ENCODE peak calls at places on chromosome 10, in eight cellular contexts. One of them, this sample, is unnamed.

GRCh38 chr10:30359373-30360206 is 10.5 kb upstream of the MTPAP start:
- DNase-seq in fibroblast of gingiva: peak; percentile 19
- DNase-seq in activated effector memory CD4-positive, alpha-beta T cell treated with anti-CD3 and anti-CD28 coated beads, Interleukin-2, amount 50 U/mL, for 16 hours: peak; percentile 88
- DNase-seq in stimulated activated CD8-positive, alpha-beta memory T cell treated with anti-CD3 and anti-CD28 coated beads, Interleukin-4, amount 100 ng/mL, for 24 hours: peak; percentile 37
- DNase-seq in endothelial cell: peak; percentile 83
- DNase-seq in T follicular helper cell: peak; percentile 33
- DNase-seq in stimulated activated CD4-positive, alpha-beta T cell treated with anti-CD3 and anti-CD28 coated beads, TNF-alpha, amount 100 ng/mL, for 48 hours: peak; percentile 32
- DNase-seq in body of pancreas: peak; percentile 88
- DNase-seq in this sample: no peak

GRCh38 chr10:48390933-48391845 is 84.7 kb downstream of the MAPK8 start:
- DNase-seq in fibroblast of gingiva: no peak
- DNase-seq in activated effector memory CD4-positive, alpha-beta T cell treated with anti-CD3 and anti-CD28 coated beads, Interleukin-2, amount 50 U/mL, for 16 hours: no peak
- DNase-seq in stimulated activated CD8-positive, alpha-beta memory T cell treated with anti-CD3 and anti-CD28 coated beads, Interleukin-4, amount 100 ng/mL, for 24 hours: no peak
- DNase-seq in endothelial cell: no peak
- DNase-seq in T follicular helper cell: no peak
- DNase-seq in stimulated activated CD4-positive, alpha-beta T cell treated with anti-CD3 and anti-CD28 coated beads, TNF-alpha, amount 100 ng/mL, for 48 hours: no peak
- DNase-seq in body of pancreas: no peak
- DNase-seq in this sample: no peak

GRCh38 chr10:23051278-23051677 is 44.1 kb upstream of the MSRB2 start:
- DNase-seq in fibroblast of gingiva: no peak
- DNase-seq in activated effector memory CD4-positive, alpha-beta T cell treated with anti-CD3 and anti-CD28 coated beads, Interleukin-2, amount 50 U/mL, for 16 hours: no peak
- DNase-seq in stimulated activated CD8-positive, alpha-beta memory T cell treated with anti-CD3 and anti-CD28 coated beads, Interleukin-4, amount 100 ng/mL, for 24 hours: no peak
- DNase-seq in endothelial cell: no peak
- DNase-seq in T follicular helper cell: no peak
- DNase-seq in stimulated activated CD4-positive, alpha-beta T cell treated with anti-CD3 and anti-CD28 coated beads, TNF-alpha, amount 100 ng/mL, for 48 hours: no peak
- DNase-seq in body of pancreas: no peak
- DNase-seq in this sample: no peak

GRCh38 chr10:2246747-2247146 is 509.4 kb upstream of the ADARB2 start:
- DNase-seq in fibroblast of gingiva: no peak
- DNase-seq in activated effector memory CD4-positive, alpha-beta T cell treated with anti-CD3 and anti-CD28 coated beads, Interleukin-2, amount 50 U/mL, for 16 hours: no peak
- DNase-seq in stimulated activated CD8-positive, alpha-beta memory T cell treated with anti-CD3 and anti-CD28 coated beads, Interleukin-4, amount 100 ng/mL, for 24 hours: no peak
- DNase-seq in endothelial cell: no peak
- DNase-seq in T follicular helper cell: no peak
- DNase-seq in stimulated activated CD4-positive, alpha-beta T cell treated with anti-CD3 and anti-CD28 coated beads, TNF-alpha, amount 100 ng/mL, for 48 hours: no peak
- DNase-seq in body of pancreas: no peak
- DNase-seq in this sample: no peak

GRCh38 chr10:51215956-51216834 is 141.9 kb downstream of the PRKG1 start:
- DNase-seq in fibroblast of gingiva: no peak
- DNase-seq in activated effector memory CD4-positive, alpha-beta T cell treated with anti-CD3 and anti-CD28 coated beads, Interleukin-2, amount 50 U/mL, for 16 hours: no peak
- DNase-seq in stimulated activated CD8-positive, alpha-beta memory T cell treated with anti-CD3 and anti-CD28 coated beads, Interleukin-4, amount 100 ng/mL, for 24 hours: no peak
- DNase-seq in endothelial cell: no peak
- DNase-seq in T follicular helper cell: no peak
- DNase-seq in stimulated activated CD4-positive, alpha-beta T cell treated with anti-CD3 and anti-CD28 coated beads, TNF-alpha, amount 100 ng/mL, for 48 hours: no peak
- DNase-seq in body of pancreas: no peak
- DNase-seq in this sample: no peak

GRCh38 chr10:110704906-110705476 is 60.9 kb downstream of the RBM20 start:
- DNase-seq in fibroblast of gingiva: no peak
- DNase-seq in activated effector memory CD4-positive, alpha-beta T cell treated with anti-CD3 and anti-CD28 coated beads, Interleukin-2, amount 50 U/mL, for 16 hours: no peak
- DNase-seq in stimulated activated CD8-positive, alpha-beta memory T cell treated with anti-CD3 and anti-CD28 coated beads, Interleukin-4, amount 100 ng/mL, for 24 hours: no peak
- DNase-seq in endothelial cell: no peak
- DNase-seq in T follicular helper cell: no peak
- DNase-seq in stimulated activated CD4-positive, alpha-beta T cell treated with anti-CD3 and anti-CD28 coated beads, TNF-alpha, amount 100 ng/mL, for 48 hours: no peak
- DNase-seq in body of pancreas: no peak
- DNase-seq in this sample: peak; percentile 19

GRCh38 chr10:32239770-32240169 is 107.2 kb downstream of the EPC1 start:
- DNase-seq in fibroblast of gingiva: peak; percentile 86
- DNase-seq in activated effector memory CD4-positive, alpha-beta T cell treated with anti-CD3 and anti-CD28 coated beads, Interleukin-2, amount 50 U/mL, for 16 hours: no peak
- DNase-seq in stimulated activated CD8-positive, alpha-beta memory T cell treated with anti-CD3 and anti-CD28 coated beads, Interleukin-4, amount 100 ng/mL, for 24 hours: no peak
- DNase-seq in endothelial cell: no peak
- DNase-seq in T follicular helper cell: no peak
- DNase-seq in stimulated activated CD4-positive, alpha-beta T cell treated with anti-CD3 and anti-CD28 coated beads, TNF-alpha, amount 100 ng/mL, for 48 hours: no peak
- DNase-seq in body of pancreas: no peak
- DNase-seq in this sample: no peak

GRCh38 chr10:20855398-20856038 is 41.6 kb downstream of the NEBL start:
- DNase-seq in fibroblast of gingiva: peak; percentile 45
- DNase-seq in activated effector memory CD4-positive, alpha-beta T cell treated with anti-CD3 and anti-CD28 coated beads, Interleukin-2, amount 50 U/mL, for 16 hours: no peak
- DNase-seq in stimulated activated CD8-positive, alpha-beta memory T cell treated with anti-CD3 and anti-CD28 coated beads, Interleukin-4, amount 100 ng/mL, for 24 hours: no peak
- DNase-seq in endothelial cell: no peak
- DNase-seq in T follicular helper cell: no peak
- DNase-seq in stimulated activated CD4-positive, alpha-beta T cell treated with anti-CD3 and anti-CD28 coated beads, TNF-alpha, amount 100 ng/mL, for 48 hours: no peak
- DNase-seq in body of pancreas: no peak
- DNase-seq in this sample: no peak

GRCh38 chr10:50513956-50514355 is 109.8 kb downstream of the SGMS1 start:
- DNase-seq in fibroblast of gingiva: no peak
- DNase-seq in activated effector memory CD4-positive, alpha-beta T cell treated with anti-CD3 and anti-CD28 coated beads, Interleukin-2, amount 50 U/mL, for 16 hours: no peak
- DNase-seq in stimulated activated CD8-positive, alpha-beta memory T cell treated with anti-CD3 and anti-CD28 coated beads, Interleukin-4, amount 100 ng/mL, for 24 hours: no peak
- DNase-seq in endothelial cell: no peak
- DNase-seq in T follicular helper cell: no peak
- DNase-seq in stimulated activated CD4-positive, alpha-beta T cell treated with anti-CD3 and anti-CD28 coated beads, TNF-alpha, amount 100 ng/mL, for 48 hours: no peak
- DNase-seq in body of pancreas: no peak
- DNase-seq in this sample: no peak

GRCh38 chr10:116849271-116850057 is at the start of gene ENO4:
- DNase-seq in fibroblast of gingiva: peak; percentile 65
- DNase-seq in activated effector memory CD4-positive, alpha-beta T cell treated with anti-CD3 and anti-CD28 coated beads, Interleukin-2, amount 50 U/mL, for 16 hours: peak; percentile 80
- DNase-seq in stimulated activated CD8-positive, alpha-beta memory T cell treated with anti-CD3 and anti-CD28 coated beads, Interleukin-4, amount 100 ng/mL, for 24 hours: no peak
- DNase-seq in endothelial cell: peak; percentile 89
- DNase-seq in T follicular helper cell: peak; percentile 25
- DNase-seq in stimulated activated CD4-positive, alpha-beta T cell treated with anti-CD3 and anti-CD28 coated beads, TNF-alpha, amount 100 ng/mL, for 48 hours: no peak
- DNase-seq in body of pancreas: peak; percentile 92
- DNase-seq in this sample: no peak

GRCh38 chr10:131825960-131826650 is 74.7 kb upstream of the PPP2R2D start:
- DNase-seq in fibroblast of gingiva: no peak
- DNase-seq in activated effector memory CD4-positive, alpha-beta T cell treated with anti-CD3 and anti-CD28 coated beads, Interleukin-2, amount 50 U/mL, for 16 hours: no peak
- DNase-seq in stimulated activated CD8-positive, alpha-beta memory T cell treated with anti-CD3 and anti-CD28 coated beads, Interleukin-4, amount 100 ng/mL, for 24 hours: no peak
- DNase-seq in endothelial cell: no peak
- DNase-seq in T follicular helper cell: no peak
- DNase-seq in stimulated activated CD4-positive, alpha-beta T cell treated with anti-CD3 and anti-CD28 coated beads, TNF-alpha, amount 100 ng/mL, for 48 hours: no peak
- DNase-seq in body of pancreas: no peak
- DNase-seq in this sample: no peak

GRCh38 chr10:84818956-84819355 is 490.6 kb downstream of the CCSER2 start:
- DNase-seq in fibroblast of gingiva: no peak
- DNase-seq in activated effector memory CD4-positive, alpha-beta T cell treated with anti-CD3 and anti-CD28 coated beads, Interleukin-2, amount 50 U/mL, for 16 hours: no peak
- DNase-seq in stimulated activated CD8-positive, alpha-beta memory T cell treated with anti-CD3 and anti-CD28 coated beads, Interleukin-4, amount 100 ng/mL, for 24 hours: no peak
- DNase-seq in endothelial cell: no peak
- DNase-seq in T follicular helper cell: no peak
- DNase-seq in stimulated activated CD4-positive, alpha-beta T cell treated with anti-CD3 and anti-CD28 coated beads, TNF-alpha, amount 100 ng/mL, for 48 hours: no peak
- DNase-seq in body of pancreas: no peak
- DNase-seq in this sample: no peak

GRCh38 chr10:116891208-116891607 is 41.9 kb downstream of the ENO4 start:
- DNase-seq in fibroblast of gingiva: peak; percentile 35
- DNase-seq in activated effector memory CD4-positive, alpha-beta T cell treated with anti-CD3 and anti-CD28 coated beads, Interleukin-2, amount 50 U/mL, for 16 hours: no peak
- DNase-seq in stimulated activated CD8-positive, alpha-beta memory T cell treated with anti-CD3 and anti-CD28 coated beads, Interleukin-4, amount 100 ng/mL, for 24 hours: no peak
- DNase-seq in endothelial cell: no peak
- DNase-seq in T follicular helper cell: no peak
- DNase-seq in stimulated activated CD4-positive, alpha-beta T cell treated with anti-CD3 and anti-CD28 coated beads, TNF-alpha, amount 100 ng/mL, for 48 hours: no peak
- DNase-seq in body of pancreas: no peak
- DNase-seq in this sample: no peak

GRCh38 chr10:28532223-28532508 is 752 bp upstream of the WAC start:
- DNase-seq in fibroblast of gingiva: no peak
- DNase-seq in activated effector memory CD4-positive, alpha-beta T cell treated with anti-CD3 and anti-CD28 coated beads, Interleukin-2, amount 50 U/mL, for 16 hours: no peak
- DNase-seq in stimulated activated CD8-positive, alpha-beta memory T cell treated with anti-CD3 and anti-CD28 coated beads, Interleukin-4, amount 100 ng/mL, for 24 hours: no peak
- DNase-seq in endothelial cell: no peak
- DNase-seq in T follicular helper cell: no peak
- DNase-seq in stimulated activated CD4-positive, alpha-beta T cell treated with anti-CD3 and anti-CD28 coated beads, TNF-alpha, amount 100 ng/mL, for 48 hours: no peak
- DNase-seq in body of pancreas: no peak
- DNase-seq in this sample: no peak

GRCh38 chr10:108204528-108205313 is 1040.2 kb upstream of the SORCS1 start:
- DNase-seq in fibroblast of gingiva: no peak
- DNase-seq in activated effector memory CD4-positive, alpha-beta T cell treated with anti-CD3 and anti-CD28 coated beads, Interleukin-2, amount 50 U/mL, for 16 hours: no peak
- DNase-seq in stimulated activated CD8-positive, alpha-beta memory T cell treated with anti-CD3 and anti-CD28 coated beads, Interleukin-4, amount 100 ng/mL, for 24 hours: no peak
- DNase-seq in endothelial cell: peak; percentile 45
- DNase-seq in T follicular helper cell: no peak
- DNase-seq in stimulated activated CD4-positive, alpha-beta T cell treated with anti-CD3 and anti-CD28 coated beads, TNF-alpha, amount 100 ng/mL, for 48 hours: no peak
- DNase-seq in body of pancreas: peak; percentile 18
- DNase-seq in this sample: no peak

GRCh38 chr10:131695814-131696165 is 205.0 kb upstream of the PPP2R2D start:
- DNase-seq in fibroblast of gingiva: no peak
- DNase-seq in activated effector memory CD4-positive, alpha-beta T cell treated with anti-CD3 and anti-CD28 coated beads, Interleukin-2, amount 50 U/mL, for 16 hours: no peak
- DNase-seq in stimulated activated CD8-positive, alpha-beta memory T cell treated with anti-CD3 and anti-CD28 coated beads, Interleukin-4, amount 100 ng/mL, for 24 hours: no peak
- DNase-seq in endothelial cell: no peak
- DNase-seq in T follicular helper cell: no peak
- DNase-seq in stimulated activated CD4-positive, alpha-beta T cell treated with anti-CD3 and anti-CD28 coated beads, TNF-alpha, amount 100 ng/mL, for 48 hours: no peak
- DNase-seq in body of pancreas: no peak
- DNase-seq in this sample: peak; percentile 45

GRCh38 chr10:30459283-30459682 is 25.3 kb downstream of the MAP3K8 start:
- DNase-seq in fibroblast of gingiva: no peak
- DNase-seq in activated effector memory CD4-positive, alpha-beta T cell treated with anti-CD3 and anti-CD28 coated beads, Interleukin-2, amount 50 U/mL, for 16 hours: no peak
- DNase-seq in stimulated activated CD8-positive, alpha-beta memory T cell treated with anti-CD3 and anti-CD28 coated beads, Interleukin-4, amount 100 ng/mL, for 24 hours: no peak
- DNase-seq in endothelial cell: no peak
- DNase-seq in T follicular helper cell: no peak
- DNase-seq in stimulated activated CD4-positive, alpha-beta T cell treated with anti-CD3 and anti-CD28 coated beads, TNF-alpha, amount 100 ng/mL, for 48 hours: no peak
- DNase-seq in body of pancreas: no peak
- DNase-seq in this sample: no peak

GRCh38 chr10:5096108-5096507 is 1.9 kb downstream of the AKR1C3 start:
- DNase-seq in fibroblast of gingiva: no peak
- DNase-seq in activated effector memory CD4-positive, alpha-beta T cell treated with anti-CD3 and anti-CD28 coated beads, Interleukin-2, amount 50 U/mL, for 16 hours: no peak
- DNase-seq in stimulated activated CD8-positive, alpha-beta memory T cell treated with anti-CD3 and anti-CD28 coated beads, Interleukin-4, amount 100 ng/mL, for 24 hours: no peak
- DNase-seq in endothelial cell: no peak
- DNase-seq in T follicular helper cell: no peak
- DNase-seq in stimulated activated CD4-positive, alpha-beta T cell treated with anti-CD3 and anti-CD28 coated beads, TNF-alpha, amount 100 ng/mL, for 48 hours: no peak
- DNase-seq in body of pancreas: no peak
- DNase-seq in this sample: no peak

GRCh38 chr10:34626158-34626557 is 188.9 kb downstream of the PARD3 start:
- DNase-seq in fibroblast of gingiva: no peak
- DNase-seq in activated effector memory CD4-positive, alpha-beta T cell treated with anti-CD3 and anti-CD28 coated beads, Interleukin-2, amount 50 U/mL, for 16 hours: no peak
- DNase-seq in stimulated activated CD8-positive, alpha-beta memory T cell treated with anti-CD3 and anti-CD28 coated beads, Interleukin-4, amount 100 ng/mL, for 24 hours: no peak
- DNase-seq in endothelial cell: no peak
- DNase-seq in T follicular helper cell: no peak
- DNase-seq in stimulated activated CD4-positive, alpha-beta T cell treated with anti-CD3 and anti-CD28 coated beads, TNF-alpha, amount 100 ng/mL, for 48 hours: no peak
- DNase-seq in body of pancreas: no peak
- DNase-seq in this sample: no peak

GRCh38 chr10:88966785-88967184 is 14.2 kb upstream of the ACTA2 start:
- DNase-seq in fibroblast of gingiva: no peak
- DNase-seq in activated effector memory CD4-positive, alpha-beta T cell treated with anti-CD3 and anti-CD28 coated beads, Interleukin-2, amount 50 U/mL, for 16 hours: no peak
- DNase-seq in stimulated activated CD8-positive, alpha-beta memory T cell treated with anti-CD3 and anti-CD28 coated beads, Interleukin-4, amount 100 ng/mL, for 24 hours: no peak
- DNase-seq in endothelial cell: no peak
- DNase-seq in T follicular helper cell: no peak
- DNase-seq in stimulated activated CD4-positive, alpha-beta T cell treated with anti-CD3 and anti-CD28 coated beads, TNF-alpha, amount 100 ng/mL, for 48 hours: no peak
- DNase-seq in body of pancreas: peak; percentile 40
- DNase-seq in this sample: no peak